ENCODE peak calls at places on chromosomes 5 and 9, in four cellular contexts. One of them, this sample, is unnamed.
A peak's percentile ranks its signal among the peaks of the same experiment; 100 is the strongest.

GRCh38 chr5:143896981-143897380 is 85.0 kb downstream of the HMHB1 start:
- DNase-seq in left ventricle myocardium inferior: no peak
- DNase-seq in lower leg skin: no peak
- DNase-seq in AG04449: no peak
- DNase-seq in this sample: no peak

GRCh38 chr9:130728721-130729120 is 35.1 kb downstream of the EXOSC2 start:
- DNase-seq in lower leg skin: no peak
- DNase-seq in left ventricle myocardium inferior: no peak
- DNase-seq in AG04449: no peak
- DNase-seq in this sample: no peak

GRCh38 chr5:172164773-172165212 is 23.2 kb downstream of the STK10 start:
- DNase-seq in lower leg skin: no peak
- DNase-seq in left ventricle myocardium inferior: peak; percentile 58
- DNase-seq in AG04449: no peak
- DNase-seq in this sample: no peak

GRCh38 chr9:110133608-110134214 is 74.2 kb downstream of the C9orf152 start:
- DNase-seq in left ventricle myocardium inferior: no peak
- DNase-seq in lower leg skin: no peak
- DNase-seq in AG04449: no peak
- DNase-seq in this sample: no peak

GRCh38 chr5:13331585-13331984 is 612.9 kb downstream of the DNAH5 start:
- DNase-seq in AG04449: no peak
- DNase-seq in lower leg skin: peak; percentile 82
- DNase-seq in left ventricle myocardium inferior: no peak
- DNase-seq in this sample: no peak

GRCh38 chr9:126328415-126328814 is 1.8 kb downstream of the MVB12B start:
- DNase-seq in AG04449: no peak
- DNase-seq in left ventricle myocardium inferior: no peak
- DNase-seq in lower leg skin: no peak
- DNase-seq in this sample: no peak

GRCh38 chr9:101601904-101602765 is 7.4 kb upstream of the PPP3R2 start:
- DNase-seq in left ventricle myocardium inferior: no peak
- DNase-seq in AG04449: no peak
- DNase-seq in lower leg skin: no peak
- DNase-seq in this sample: peak; percentile 14

GRCh38 chr5:130555429-130555828 is 609.6 kb downstream of the HINT1 start:
- DNase-seq in lower leg skin: no peak
- DNase-seq in left ventricle myocardium inferior: no peak
- DNase-seq in AG04449: no peak
- DNase-seq in this sample: no peak

GRCh38 chr5:168916266-168916665 is 337.1 kb upstream of the PANK3 start:
- DNase-seq in lower leg skin: no peak
- DNase-seq in left ventricle myocardium inferior: no peak
- DNase-seq in AG04449: no peak
- DNase-seq in this sample: no peak

GRCh38 chr9:35797311-35798109 is 6.1 kb downstream of the NPR2 start:
- DNase-seq in AG04449: no peak
- DNase-seq in lower leg skin: no peak
- DNase-seq in left ventricle myocardium inferior: no peak
- DNase-seq in this sample: no peak

GRCh38 chr9:96071245-96072124 is 196.0 kb downstream of the ERCC6L2 start:
- DNase-seq in AG04449: no peak
- DNase-seq in lower leg skin: no peak
- DNase-seq in left ventricle myocardium inferior: no peak
- DNase-seq in this sample: no peak

GRCh38 chr5:71693828-71694427 is 25.1 kb upstream of the CARTPT start:
- DNase-seq in left ventricle myocardium inferior: no peak
- DNase-seq in lower leg skin: no peak
- DNase-seq in AG04449: no peak
- DNase-seq in this sample: no peak

GRCh38 chr5:133425764-133426738 is 186.3 kb downstream of the FSTL4 start:
- DNase-seq in AG04449: no peak
- DNase-seq in lower leg skin: peak; percentile 57
- DNase-seq in left ventricle myocardium inferior: no peak
- DNase-seq in this sample: no peak
- H3K4me3 ChIP-seq in AG04449: no peak overlapping the region
- H3K4me3 ChIP-seq in lower leg skin: no peak overlapping the region
- H3K4me3 ChIP-seq in left ventricle myocardium inferior: no peak overlapping the region
- H3K4me3 ChIP-seq in this sample: no peak overlapping the region

GRCh38 chr9:128150594-128151342 is 1.5 kb downstream of the LCN2 start:
- DNase-seq in AG04449: no peak
- DNase-seq in lower leg skin: no peak
- DNase-seq in left ventricle myocardium inferior: no peak
- DNase-seq in this sample: no peak
- H3K4me3 ChIP-seq in AG04449: no peak overlapping the region
- H3K4me3 ChIP-seq in lower leg skin: no peak overlapping the region
- H3K4me3 ChIP-seq in left ventricle myocardium inferior: peak overlapping the region; percentile 35
- H3K4me3 ChIP-seq in this sample: no peak overlapping the region

DNA sequence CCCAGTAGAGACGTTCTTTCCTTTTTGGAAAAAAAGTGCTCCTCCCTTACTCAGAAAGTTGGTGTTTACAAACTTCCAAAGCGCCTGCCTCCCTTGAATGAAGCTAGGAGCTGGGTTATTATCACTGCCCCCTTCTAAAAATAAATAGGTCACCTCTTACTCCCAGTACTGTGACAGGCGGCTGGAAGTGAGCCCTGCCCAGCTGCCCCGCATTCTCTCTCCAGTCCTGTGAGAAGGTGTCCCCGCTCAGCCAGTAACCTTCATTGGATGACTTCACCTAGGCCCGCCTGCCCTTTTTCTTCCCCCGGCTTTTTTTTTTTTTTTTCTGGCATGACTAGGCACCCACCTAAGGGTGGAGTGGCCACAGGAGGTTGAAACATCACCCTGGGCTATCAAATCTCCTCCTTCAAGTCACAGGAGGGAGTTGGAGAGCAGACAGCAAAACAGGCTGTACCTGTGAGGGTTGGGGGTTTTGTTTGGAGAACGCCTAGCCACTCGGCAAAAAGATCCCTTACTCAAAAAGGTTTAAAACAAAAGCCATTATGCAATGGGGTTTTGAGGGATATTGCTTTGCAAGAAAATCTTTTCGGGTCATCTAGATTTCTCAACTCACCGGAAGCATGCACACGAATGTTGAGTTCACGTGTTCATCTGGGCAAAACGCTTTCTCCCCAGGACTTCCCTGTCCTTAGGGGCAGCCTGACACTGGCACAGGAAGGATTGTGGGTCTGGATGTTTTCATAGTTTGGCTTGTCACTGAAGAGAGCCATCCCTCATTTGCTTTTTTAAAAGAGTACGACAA is 43.3 kb upstream of the ZNF622 start:
- DNase-seq in left ventricle myocardium inferior: peak; percentile 78
- DNase-seq in lower leg skin: peak; percentile 80
- DNase-seq in AG04449: no peak
- DNase-seq in this sample: no peak
- H3K4me3 ChIP-seq in left ventricle myocardium inferior: peak overlapping the region; percentile 65
- H3K4me3 ChIP-seq in lower leg skin: no peak overlapping the region
- H3K4me3 ChIP-seq in AG04449: no peak overlapping the region
- H3K4me3 ChIP-seq in this sample: no peak overlapping the region

DNA sequence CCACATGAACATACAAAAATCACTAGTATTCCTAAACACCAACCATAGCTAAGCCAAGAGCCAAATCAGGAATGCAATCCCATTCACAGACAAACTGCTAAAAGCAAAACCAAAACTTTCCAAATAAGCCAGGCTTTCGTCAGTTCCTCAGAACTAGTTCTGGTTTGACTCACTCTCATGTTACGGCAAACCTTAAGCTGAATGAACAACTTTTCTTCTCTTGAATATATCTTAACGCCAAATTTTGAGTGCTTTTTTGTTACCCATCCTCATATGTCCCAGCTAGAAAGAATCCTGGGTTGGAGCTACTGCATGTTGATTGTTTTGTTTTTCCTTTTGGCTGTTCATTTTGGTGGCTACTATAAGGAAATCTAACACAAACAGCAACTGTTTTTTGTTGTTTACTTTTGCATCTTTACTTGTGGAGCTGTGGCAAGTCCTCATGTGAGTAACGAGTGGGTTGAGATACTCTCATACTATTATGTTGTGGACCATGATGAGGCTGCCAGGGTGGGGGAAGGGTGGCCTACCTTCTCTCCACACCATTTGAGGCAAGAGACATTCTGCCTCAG is at the start of gene PDCD1LG2:
- DNase-seq in AG04449: peak; percentile 60
- DNase-seq in left ventricle myocardium inferior: no peak
- DNase-seq in lower leg skin: no peak
- DNase-seq in this sample: no peak
- H3K4me3 ChIP-seq in AG04449: peak within 1 kb of the TSS; percentile 64
- H3K4me3 ChIP-seq in left ventricle myocardium inferior: peak within 1 kb of the TSS; percentile 57
- H3K4me3 ChIP-seq in lower leg skin: no peak within 1 kb of the TSS
- H3K4me3 ChIP-seq in this sample: peak within 1 kb of the TSS; percentile 13

DNA sequence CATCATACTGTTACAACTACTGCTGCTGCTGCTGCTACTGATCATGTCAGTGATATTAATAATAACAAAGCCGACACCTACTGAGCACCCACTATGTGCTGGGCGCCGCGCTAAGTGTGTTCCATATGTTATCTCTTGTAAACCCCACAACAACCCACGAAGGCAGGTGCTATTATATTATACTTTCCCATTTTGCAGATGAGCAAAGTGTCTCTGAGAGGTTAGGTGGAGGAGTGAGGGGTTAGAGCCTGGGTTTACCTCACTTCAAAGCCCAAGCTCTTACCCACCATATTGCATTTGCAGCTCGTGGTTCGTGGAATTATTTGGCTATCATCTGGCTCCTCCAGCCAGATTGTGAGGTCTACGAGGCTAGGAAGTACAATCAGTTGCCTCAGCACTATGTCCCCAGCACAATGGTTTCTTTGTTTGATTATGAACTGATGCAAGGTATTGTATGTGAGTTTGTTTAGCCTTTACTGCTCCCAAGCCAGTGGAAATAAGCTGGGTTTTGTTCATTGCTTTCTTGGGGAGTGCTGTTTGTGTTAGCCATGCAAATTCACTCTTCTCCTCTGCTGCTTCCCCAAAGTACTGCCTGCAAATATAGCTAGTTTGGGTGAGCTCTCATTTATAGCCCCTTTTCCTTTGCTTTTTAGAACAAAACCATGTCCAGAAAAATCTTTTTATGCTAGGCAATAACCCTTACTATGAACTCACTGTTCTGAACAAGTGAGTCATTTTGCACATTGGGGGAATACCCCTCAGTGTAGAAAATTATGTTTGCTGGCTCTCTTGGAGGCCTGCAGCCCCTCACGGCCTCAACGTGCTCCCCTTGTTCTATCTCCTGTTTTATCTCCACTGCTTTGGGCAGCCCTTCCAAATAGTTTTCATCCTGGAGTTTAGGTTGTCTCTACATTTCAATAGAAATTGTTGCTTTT is 47.9 kb downstream of the ALG2 start:
- DNase-seq in AG04449: no peak
- DNase-seq in lower leg skin: no peak
- DNase-seq in left ventricle myocardium inferior: no peak
- DNase-seq in this sample: no peak
- H3K4me3 ChIP-seq in AG04449: no peak overlapping the region
- H3K4me3 ChIP-seq in lower leg skin: no peak overlapping the region
- H3K4me3 ChIP-seq in left ventricle myocardium inferior: no peak overlapping the region
- H3K4me3 ChIP-seq in this sample: no peak overlapping the region